ENCODE peak calls at places on chromosomes 5 and 9, in six cellular contexts. L, H, V, O, K and F are unnamed samples.

GRCh38 chr9:29830815-29831214 is 2257.5 kb upstream of the C9orf72 start:
- DNase-seq in L (peak), H (peak), V (no peak), O (peak), K (no peak), F (no peak)

GRCh38 chr5:96463106-96463505 is 30.1 kb upstream of the PCSK1 start:
- DNase-seq in L (no peak), H (no peak), V (no peak), O (no peak), K (no peak), F (no peak)

GRCh38 chr9:127873223-127873691 is 4.2 kb downstream of the AK1 start:
- DNase-seq in L (peak), H (peak), V (no peak), O (peak), K (peak), F (no peak)

GRCh38 chr5:148970228-148970627 is 92.6 kb downstream of the SH3TC2 start:
- DNase-seq in L (no peak), H (peak), V (no peak), O (peak), K (no peak), F (peak)

GRCh38 chr5:172342907-172343306 is 59.3 kb upstream of the UBTD2 start:
- DNase-seq in L (no peak), H (no peak), V (no peak), O (no peak), K (no peak), F (no peak)

GRCh38 chr5:150895431-150896428 is 9.1 kb downstream of the ZNF300 start:
- DNase-seq in L (no peak), H (no peak), V (no peak), O (peak), K (no peak), F (no peak)

GRCh38 chr5:90020575-90021535 is 388.7 kb downstream of the CETN3 start:
- DNase-seq in L (peak), H (no peak), V (no peak), O (peak), K (no peak), F (no peak)

GRCh38 chr5:16480821-16481538 is 15.4 kb upstream of the ZNF622 start:
- DNase-seq in L (no peak), H (no peak), V (no peak), O (no peak), K (no peak), F (no peak)

GRCh38 chr9:7935666-7936065 is 136.1 kb upstream of the DMAC1 start:
- DNase-seq in L (peak), H (no peak), V (no peak), O (peak), K (no peak), F (no peak)

GRCh38 chr9:8282555-8282954 is 483.0 kb upstream of the DMAC1 start:
- DNase-seq in L (no peak), H (no peak), V (no peak), O (no peak), K (no peak), F (no peak)

GRCh38 chr5:390571-391491 is 52.1 kb upstream of the EXOC3 start:
- DNase-seq in L (no peak), H (peak), V (peak), O (no peak), K (peak), F (peak)

GRCh38 chr5:72041643-72042042 is 65.6 kb upstream of the MAP1B start:
- DNase-seq in L (no peak), H (no peak), V (no peak), O (no peak), K (no peak), F (no peak)

GRCh38 chr5:115309751-115310370 is 13.4 kb upstream of the CCDC112 start:
- DNase-seq in L (peak), H (no peak), V (no peak), O (peak), K (no peak), F (no peak)

GRCh38 chr5:180161420-180162303 is 47.3 kb downstream of the RASGEF1C start:
- DNase-seq in L (no peak), H (peak), V (peak), O (no peak), K (no peak), F (peak)

GRCh38 chr9:105063665-105064247 is 135.8 kb upstream of the ABCA1 start:
- DNase-seq in L (peak), H (no peak), V (no peak), O (peak), K (no peak), F (peak)

GRCh38 chr5:173926359-173926758 is 38.2 kb downstream of the CPEB4 start:
- DNase-seq in L (peak), H (no peak), V (no peak), O (peak), K (no peak), F (no peak)

GRCh38 chr5:129906177-129906887 is 2.1 kb downstream of the CHSY3 start:
- DNase-seq in L (peak), H (peak), V (no peak), O (peak), K (peak), F (peak)

GRCh38 chr9:91416086-91416712 is 7.4 kb downstream of the NFIL3 start:
- DNase-seq in L (peak), H (no peak), V (no peak), O (peak), K (no peak), F (peak)

DNA sequence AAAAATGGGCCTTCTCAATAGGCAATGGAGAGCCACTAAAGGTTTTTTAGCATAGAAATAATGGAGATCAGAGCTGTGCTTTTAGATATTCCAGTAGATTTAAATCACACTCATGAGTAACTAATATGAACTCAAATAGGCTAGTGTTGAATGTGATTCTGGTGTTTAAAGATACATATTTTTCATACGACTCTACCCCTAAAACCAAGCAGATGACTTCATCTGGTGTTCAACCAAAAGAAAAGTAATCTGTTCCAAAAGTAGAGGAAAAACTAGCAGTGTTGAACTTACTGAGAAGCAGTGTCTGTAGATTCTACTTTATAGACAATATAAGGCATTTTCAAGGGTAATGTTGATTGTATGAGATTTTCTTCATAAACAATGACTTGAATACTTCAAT is 138.1 kb downstream of the TSSK1B start:
- DNase-seq in L (no peak), H (no peak), V (no peak), O (peak), K (no peak), F (no peak)
- H3K4me3 ChIP-seq in L (no peak), H (no peak), V (no peak), O (no peak), K (no peak), F (no peak)

GRCh38 chr9:116558035-116558434 is 129.1 kb upstream of the TRIM32 start:
- DNase-seq in L (no peak), H (no peak), V (no peak), O (no peak), K (no peak), F (no peak)
- H3K4me3 ChIP-seq in L (no peak), H (no peak), V (no peak), O (no peak), K (no peak), F (no peak)

DNA sequence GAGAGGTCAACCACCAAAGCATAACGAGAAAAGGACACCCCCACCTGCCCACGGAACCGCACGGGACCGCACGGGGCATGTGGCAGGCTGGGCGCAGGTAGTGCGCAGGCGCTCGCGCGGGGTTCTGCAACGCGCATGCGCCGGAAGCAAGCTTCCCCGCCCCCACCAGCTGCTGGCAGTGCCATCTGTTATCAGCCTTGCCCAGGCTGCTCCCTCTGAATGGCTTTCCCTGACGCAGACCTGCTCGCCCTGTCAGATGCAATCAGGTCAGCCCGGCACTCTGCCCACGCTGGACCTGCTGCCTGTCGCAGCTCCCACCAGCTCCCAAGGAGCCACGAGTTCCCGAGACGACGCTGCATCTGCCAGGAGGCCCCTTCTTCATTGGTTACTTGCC is 22.8 kb downstream of the PTCH1 start:
- DNase-seq in L (no peak), H (no peak), V (peak), O (no peak), K (no peak), F (peak)
- H3K4me3 ChIP-seq in L (no peak), H (no peak), V (no peak), O (peak), K (no peak), F (no peak)

DNA sequence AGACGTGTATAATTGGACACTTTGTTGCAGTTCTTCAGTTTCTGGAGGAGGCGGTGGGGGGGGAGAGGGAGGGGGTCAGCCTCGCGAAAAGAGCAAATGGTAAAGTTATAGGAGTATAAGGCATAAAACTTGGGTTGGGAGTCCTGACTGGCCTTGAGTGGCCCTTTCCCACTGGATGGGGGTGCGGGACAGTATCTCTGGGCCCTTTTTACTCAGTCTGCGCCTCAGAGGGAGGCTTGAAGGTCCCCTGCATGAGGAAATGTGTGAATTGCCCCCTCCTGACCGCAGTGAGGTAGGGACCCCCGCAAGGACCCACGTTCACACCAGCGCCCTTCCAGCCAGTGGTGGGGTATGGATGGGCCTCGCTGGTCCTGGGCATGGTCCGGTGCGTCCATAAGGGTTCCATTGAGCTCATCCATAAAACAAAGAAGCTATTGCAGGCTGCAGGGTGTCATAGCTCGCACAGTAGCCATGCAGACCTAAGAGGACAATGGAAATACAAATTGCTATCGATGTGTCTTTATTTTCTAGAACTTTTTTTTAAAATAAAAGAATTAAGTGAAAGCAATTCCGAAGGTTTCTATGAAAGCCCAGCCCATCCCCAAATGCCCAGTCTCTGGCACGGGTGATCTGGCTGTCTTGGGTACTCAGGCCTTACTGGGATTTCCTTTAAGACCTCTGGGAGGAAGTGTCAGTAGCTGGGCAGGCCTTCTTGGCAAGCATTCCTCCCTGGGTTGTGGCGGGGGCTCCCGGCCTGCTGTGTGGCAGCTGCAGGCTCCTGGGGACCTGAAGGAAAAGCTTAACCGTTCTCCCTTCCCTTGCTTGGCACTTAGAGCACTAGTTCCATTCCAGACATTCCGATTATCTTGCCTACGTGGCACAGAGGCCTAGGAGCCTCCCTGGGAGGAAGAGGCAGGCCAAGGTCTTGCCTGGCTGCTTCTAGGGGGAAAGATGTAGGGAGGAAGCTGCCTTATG is 1.4 kb upstream of the SEMA5A start:
- DNase-seq in L (peak), H (peak), V (peak), O (peak), K (no peak), F (no peak)
- H3K4me3 ChIP-seq in L (peak), H (peak), V (peak), O (peak), K (peak), F (no peak)

GRCh38 chr9:38018964-38019602 is 49.9 kb downstream of the SHB start:
- DNase-seq in L (peak), H (no peak), V (no peak), O (peak), K (no peak), F (no peak)
- H3K4me3 ChIP-seq in L (no peak), H (peak), V (no peak), O (no peak), K (no peak), F (no peak)

GRCh38 chr5:122434120-122434519 is 122.1 kb downstream of the SNCAIP start:
- DNase-seq in L (no peak), H (no peak), V (no peak), O (peak), K (no peak), F (no peak)

GRCh38 chr5:122430328-122430586 is 118.2 kb downstream of the SNCAIP start:
- DNase-seq in L (no peak), H (no peak), V (no peak), O (no peak), K (no peak), F (no peak)

GRCh38 chr5:122436615-122437014 is 124.6 kb downstream of the SNCAIP start:
- DNase-seq in L (no peak), H (no peak), V (no peak), O (no peak), K (no peak), F (no peak)

GRCh38 chr5:122435738-122436137 is 123.7 kb downstream of the SNCAIP start:
- DNase-seq in L (no peak), H (no peak), V (no peak), O (no peak), K (no peak), F (no peak)

GRCh38 chr5:122434547-122434946 is 122.5 kb downstream of the SNCAIP start:
- DNase-seq in L (no peak), H (no peak), V (no peak), O (peak), K (no peak), F (no peak)
- H3K4me3 ChIP-seq in L (no peak), H (no peak), V (no peak), O (no peak), K (no peak), F (no peak)

GRCh38 chr5:55551298-55551846 is 16.6 kb upstream of the PLPP1 start:
- DNase-seq in L (no peak), H (no peak), V (no peak), O (no peak), K (no peak), F (no peak)
- H3K4me3 ChIP-seq in L (no peak), H (no peak), V (no peak), O (no peak), K (no peak), F (no peak)

DNA sequence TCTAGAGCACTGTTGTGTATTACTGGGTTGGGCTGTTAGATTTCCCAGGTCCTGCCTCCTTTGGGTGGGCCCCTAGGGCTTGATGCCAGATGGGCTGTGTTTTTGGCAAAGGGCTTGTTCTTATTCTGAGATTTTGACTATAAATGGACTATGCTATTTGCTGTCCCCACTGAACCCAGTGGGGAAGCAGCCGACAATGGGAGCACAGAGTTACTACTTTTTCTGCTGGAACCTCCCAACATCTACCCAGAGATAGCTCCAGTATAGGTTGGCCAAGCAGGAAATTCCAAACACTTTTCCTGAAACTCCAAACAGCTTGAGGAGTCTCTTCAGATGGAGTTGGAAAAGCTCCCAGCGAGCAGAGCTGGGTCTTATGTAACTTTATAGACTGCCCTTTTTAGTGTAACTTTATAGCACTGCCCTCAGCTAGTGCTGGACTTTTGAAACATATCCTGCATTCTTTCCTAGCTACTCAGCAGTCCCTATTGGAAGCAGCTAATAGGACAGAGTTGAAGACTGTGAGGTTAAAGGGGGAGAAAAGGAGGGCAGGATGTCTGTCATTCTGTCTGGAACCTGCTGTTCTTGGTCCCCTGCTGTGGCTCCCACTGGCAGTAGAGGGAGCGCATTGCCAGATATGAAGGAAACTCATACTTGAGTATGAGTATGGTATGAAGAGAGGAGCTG is 21.0 kb downstream of the RUSC2 start:
- DNase-seq in L (peak), H (no peak), V (peak), O (peak), K (peak), F (peak)
- H3K4me3 ChIP-seq in L (no peak), H (no peak), V (no peak), O (no peak), K (no peak), F (no peak)

DNA sequence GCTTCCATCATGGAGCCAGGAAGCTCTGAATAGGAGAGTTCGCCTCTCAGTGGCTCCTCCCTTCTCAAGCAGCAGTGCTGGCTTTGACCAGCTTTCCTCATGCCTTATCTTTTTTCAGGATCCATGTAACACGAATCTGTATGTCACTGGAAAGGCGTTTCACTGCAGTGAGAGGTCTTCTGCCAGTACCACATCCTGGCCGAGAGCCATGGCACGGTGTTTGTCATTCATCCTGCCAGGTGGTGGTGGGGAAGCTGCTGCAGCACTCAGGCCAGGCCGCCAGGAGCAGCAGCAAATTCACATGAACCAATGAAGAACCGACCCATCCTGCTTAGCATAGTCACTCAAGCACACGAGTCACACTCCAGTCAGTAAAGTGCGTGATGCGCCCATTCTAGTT is 179.0 kb downstream of the FANCC start:
- DNase-seq in L (peak), H (peak), V (no peak), O (no peak), K (no peak), F (no peak)
- H3K4me3 ChIP-seq in L (no peak), H (no peak), V (no peak), O (no peak), K (no peak), F (no peak)

GRCh38 chr5:88503065-88503394 is 234.4 kb upstream of the TMEM161B start:
- DNase-seq in L (peak), H (no peak), V (no peak), O (peak), K (no peak), F (no peak)
- H3K4me3 ChIP-seq in L (peak), H (no peak), V (peak), O (peak), K (peak), F (no peak)